ENCODE peak calls at places on chromosomes 13 and 19, in eight cellular contexts. W is uterus; F is cardiac muscle cell; K is psoas muscle; L is WERI-Rb-1; S is CD8-positive, alpha-beta memory T cell; Y is Caco-2; Z is transverse colon. I is an unnamed sample.
A peak's percentile ranks its signal among the peaks of the same experiment; 100 is the strongest.

GRCh38 chr13:73720216-73720840 is 413.9 kb downstream of the KLF12 start:
- DNase-seq in Z (no peak), K (no peak), S (no peak), F (no peak), Y (no peak), L (no peak), W (no peak), I (no peak)

GRCh38 chr19:6127716-6128335 is 7.6 kb upstream of the ACSBG2 start:
- DNase-seq in W (no peak), K (no peak), F (no peak), Y (no peak), L (no peak), S (no peak), Z (no peak), I (no peak)

GRCh38 chr19:48745208-48745995 is 1.3 kb downstream of the IZUMO1 start:
- DNase-seq in Y (peak; percentile 65), W (no peak), K (peak; percentile 75), S (peak; percentile 60), F (peak; percentile 68), L (peak; percentile 53), Z (peak; percentile 47), I (peak; percentile 60)

GRCh38 chr19:1143828-1144399 is 30.2 kb downstream of the SBNO2 start:
- DNase-seq in Y (no peak), S (no peak), K (peak; percentile 42), L (no peak), W (no peak), F (no peak), Z (no peak), I (no peak)

GRCh38 chr19:30686252-30686762 is 314.1 kb downstream of the ZNF536 start:
- DNase-seq in Z (no peak), S (no peak), F (no peak), K (no peak), W (no peak), L (peak; percentile 36), Y (no peak), I (no peak)

GRCh38 chr19:48368942-48369341 is 4.8 kb downstream of the SYNGR4 start:
- DNase-seq in F (no peak), K (no peak), L (peak; percentile 92), Y (no peak), S (no peak), Z (peak; percentile 80), W (no peak), I (no peak)

GRCh38 chr13:21111546-21111945 is 50.2 kb upstream of the LATS2 start:
- DNase-seq in F (no peak), K (no peak), L (no peak), Z (no peak), S (no peak), Y (no peak), W (no peak), I (no peak)

GRCh38 chr13:113141591-113141950 is 16.9 kb upstream of the PROZ start:
- DNase-seq in L (peak; percentile 8), S (peak; percentile 27), K (no peak), F (no peak), Y (no peak), Z (no peak), W (no peak), I (no peak)

GRCh38 chr13:75226755-75227435 is 255.1 kb downstream of the TBC1D4 start:
- DNase-seq in Z (no peak), K (no peak), F (no peak), L (no peak), W (no peak), Y (no peak), S (no peak), I (no peak)

GRCh38 chr19:52099497-52100138 is 4.1 kb upstream of the ZNF841 start:
- DNase-seq in Y (no peak), L (no peak), F (no peak), W (no peak), Z (no peak), K (no peak), S (no peak), I (no peak)

GRCh38 chr13:43346427-43346826 is 323.0 kb downstream of the DNAJC15 start:
- DNase-seq in W (no peak), Y (no peak), F (peak; percentile 84), S (no peak), K (no peak), L (no peak), Z (no peak), I (no peak)

GRCh38 chr13:18212873-18213272 is 968.8 kb downstream of the TUBA3C start:
- DNase-seq in K (no peak), L (no peak), Z (no peak), F (no peak), W (no peak), Y (no peak), S (no peak), I (no peak)

GRCh38 chr13:100506154-100506553 is 82.4 kb downstream of the GGACT start:
- DNase-seq in K (no peak), Y (no peak), L (no peak), F (no peak), Z (no peak), W (no peak), S (no peak), I (no peak)

GRCh38 chr13:78787189-78787588 is 128.2 kb upstream of the OBI1 start:
- DNase-seq in F (no peak), S (no peak), K (no peak), Z (no peak), L (no peak), Y (no peak), W (no peak), I (no peak)

GRCh38 chr19:46631481-46631880 is 4.5 kb downstream of the GNG8 start:
- DNase-seq in Y (no peak), K (peak; percentile 82), Z (no peak), W (peak; percentile 86), F (no peak), L (peak; percentile 58), S (no peak), I (peak; percentile 57)

GRCh38 chr13:50208826-50209335 is 193.6 kb downstream of the KCNRG start:
- DNase-seq in Z (peak; percentile 21), F (peak; percentile 56), W (peak; percentile 23), S (no peak), Y (peak; percentile 42), K (peak; percentile 60), L (no peak), I (peak; percentile 54)
- H3K4me3 ChIP-seq in Z (no peak overlapping the region), F (no peak overlapping the region), W (no peak overlapping the region), S (no peak overlapping the region), Y (no peak overlapping the region), K (peak overlapping the region; percentile 24), L (no peak overlapping the region), I (peak overlapping the region; percentile 43)

GRCh38 chr19:54670576-54671347 is 8.0 kb downstream of the LILRB4 start:
- DNase-seq in Y (no peak), S (no peak), F (no peak), L (no peak), Z (no peak), W (no peak), K (no peak), I (no peak)
- H3K9me3 ChIP-seq in Y (no peaks in the 10 kb centered on the region), S (peaks cover 6% of the 10 kb centered on the region), F (no peaks in the 10 kb centered on the region), L (no peaks in the 10 kb centered on the region), Z (no peaks in the 10 kb centered on the region), W (no peaks in the 10 kb centered on the region), K (no peaks in the 10 kb centered on the region), I (peaks cover 18% of the 10 kb centered on the region)

GRCh38 chr19:16824658-16825311 is 4.4 kb upstream of the SIN3B start:
- DNase-seq in W (peak; percentile 40), Z (no peak), K (no peak), S (no peak), F (no peak), Y (no peak), L (no peak), I (no peak)
- H3K4me3 ChIP-seq in W (peak overlapping the region; percentile 34), Z (peak overlapping the region; percentile 16), K (peak overlapping the region; percentile 59), S (peak overlapping the region; percentile 26), F (no peak overlapping the region), Y (no peak overlapping the region), L (peak overlapping the region; percentile 46), I (peak overlapping the region; percentile 51)

GRCh38 chr19:57686727-57687126 is 5.0 kb downstream of the ZNF551 start:
- DNase-seq in L (no peak), Z (no peak), Y (no peak), S (no peak), W (no peak), F (no peak), K (no peak), I (no peak)
- H3K9me3 ChIP-seq in L (peaks cover 11% of the 10 kb centered on the region), Z (peaks cover 88% of the 10 kb centered on the region), Y (peaks cover 40% of the 10 kb centered on the region), S (peaks cover 80% of the 10 kb centered on the region), W (peaks cover 86% of the 10 kb centered on the region), F (no peaks in the 10 kb centered on the region), K (peaks cover 83% of the 10 kb centered on the region), I (no peaks in the 10 kb centered on the region)

GRCh38 chr13:45051315-45051714 is 62.0 kb downstream of the GPALPP1 start:
- DNase-seq in Z (no peak), K (no peak), S (no peak), F (no peak), Y (no peak), W (no peak), L (no peak), I (no peak)

GRCh38 chr13:45049478-45049877 is 60.1 kb downstream of the GPALPP1 start:
- DNase-seq in F (no peak), Z (no peak), W (no peak), Y (no peak), S (no peak), L (no peak), K (no peak), I (no peak)

GRCh38 chr13:45046445-45046844 is 57.1 kb downstream of the GPALPP1 start:
- DNase-seq in Z (no peak), W (no peak), Y (no peak), F (no peak), S (no peak), K (no peak), L (no peak), I (no peak)

GRCh38 chr13:45048890-45049407 is 59.6 kb downstream of the GPALPP1 start:
- DNase-seq in K (no peak), Y (no peak), W (no peak), L (no peak), F (no peak), S (no peak), Z (no peak), I (no peak)

GRCh38 chr13:45047394-45048328 is 58.3 kb downstream of the GPALPP1 start:
- DNase-seq in Y (peak; percentile 76), L (peak; percentile 78), K (peak; percentile 72), F (peak; percentile 85), W (peak; percentile 68), Z (peak; percentile 84), S (peak; percentile 82), I (peak; percentile 63)
- H3K4me3 ChIP-seq in Y (peak overlapping the region; percentile 46), L (peak overlapping the region; percentile 64), K (peak overlapping the region; percentile 64), F (peak overlapping the region; percentile 47), W (no peak overlapping the region), Z (peak overlapping the region; percentile 37), S (peak overlapping the region; percentile 16), I (peak overlapping the region; percentile 43)

DNA sequence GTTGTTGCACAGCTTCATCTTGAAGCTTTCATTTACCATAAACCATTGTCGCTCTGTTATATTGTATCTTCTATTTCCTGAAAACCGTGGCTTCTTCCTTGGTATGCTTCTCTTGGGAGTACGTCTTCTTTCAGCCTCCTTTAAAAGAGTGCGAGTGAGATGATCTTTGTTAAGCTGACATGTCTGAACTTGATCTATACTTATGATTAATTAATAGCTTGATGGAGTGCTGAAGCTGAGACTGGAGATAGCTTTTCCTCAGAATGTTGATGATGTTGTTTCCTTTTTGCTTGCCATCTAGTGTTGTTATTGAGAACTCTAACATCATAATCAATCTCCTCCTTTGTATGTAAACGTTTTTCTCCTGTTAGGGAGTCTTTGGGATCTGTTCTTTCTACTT is 529.3 kb upstream of the SPRY2 start:
- DNase-seq in S (no peak), Z (no peak), W (no peak), L (no peak), K (no peak), F (no peak), Y (no peak), I (no peak)
- H3K9me3 ChIP-seq in S (no peaks in the 10 kb centered on the region), Z (no peaks in the 10 kb centered on the region), W (no peaks in the 10 kb centered on the region), L (no peaks in the 10 kb centered on the region), K (no peaks in the 10 kb centered on the region), F (no peaks in the 10 kb centered on the region), Y (no peaks in the 10 kb centered on the region), I (no peaks in the 10 kb centered on the region)

I was measured in heart left ventricle.